ENCODE peak calls at places on chromosomes 2 and 18, in four cellular contexts. F is stomach, M is spleen, T is suprapubic skin. H is an unnamed sample.

GRCh38 chr2:20062615-20063545 is 11.5 kb upstream of the LAPTM4A start:
- DNase-seq in F (no peak), M (no peak), T (no peak), H (no peak)

GRCh38 chr18:46393961-46394360 is 263.1 kb downstream of the LOXHD1 start:
- DNase-seq in T (no peak), M (no peak), F (no peak), H (no peak)

GRCh38 chr2:148614332-148615049 is 30.1 kb upstream of the EPC2 start:
- DNase-seq in M (no peak), T (no peak), F (no peak), H (peak; percentile 8)

GRCh38 chr2:159960413-159960812 is 102.0 kb downstream of the PLA2R1 start:
- DNase-seq in T (no peak), F (no peak), M (no peak), H (no peak)

GRCh38 chr2:71922501-71923142 is 225.0 kb downstream of the CYP26B1 start:
- DNase-seq in M (peak; percentile 69), T (no peak), F (no peak), H (no peak)

GRCh38 chr2:240569523-240569997 is 1.3 kb downstream of the RNPEPL1 start:
- DNase-seq in T (no peak), M (no peak), F (no peak), H (no peak)

GRCh38 chr2:170012773-170013172 is 165.2 kb upstream of the MYO3B start:
- DNase-seq in M (no peak), F (no peak), T (no peak), H (no peak)

GRCh38 chr2:55051026-55051866 is 995 bp upstream of the RTN4 start:
- DNase-seq in T (peak; percentile 83), M (no peak), F (peak; percentile 46), H (peak; percentile 55)

GRCh38 chr2:83055338-83056010 is 1403.6 kb downstream of the SUCLG1 start:
- DNase-seq in F (no peak), T (no peak), M (no peak), H (no peak)

GRCh38 chr2:43040084-43040854 is 186.1 kb downstream of the ZFP36L2 start:
- DNase-seq in M (peak; percentile 58), F (no peak), T (no peak), H (no peak)

GRCh38 chr2:200302940-200303727 is 3.4 kb upstream of the SPATS2L start:
- DNase-seq in F (no peak), T (no peak), M (no peak), H (no peak)

GRCh38 chr2:233700028-233700635 is 7.4 kb downstream of the UGT1A6 start:
- DNase-seq in F (peak; percentile 74), M (no peak), T (no peak), H (peak; percentile 31)

DNA sequence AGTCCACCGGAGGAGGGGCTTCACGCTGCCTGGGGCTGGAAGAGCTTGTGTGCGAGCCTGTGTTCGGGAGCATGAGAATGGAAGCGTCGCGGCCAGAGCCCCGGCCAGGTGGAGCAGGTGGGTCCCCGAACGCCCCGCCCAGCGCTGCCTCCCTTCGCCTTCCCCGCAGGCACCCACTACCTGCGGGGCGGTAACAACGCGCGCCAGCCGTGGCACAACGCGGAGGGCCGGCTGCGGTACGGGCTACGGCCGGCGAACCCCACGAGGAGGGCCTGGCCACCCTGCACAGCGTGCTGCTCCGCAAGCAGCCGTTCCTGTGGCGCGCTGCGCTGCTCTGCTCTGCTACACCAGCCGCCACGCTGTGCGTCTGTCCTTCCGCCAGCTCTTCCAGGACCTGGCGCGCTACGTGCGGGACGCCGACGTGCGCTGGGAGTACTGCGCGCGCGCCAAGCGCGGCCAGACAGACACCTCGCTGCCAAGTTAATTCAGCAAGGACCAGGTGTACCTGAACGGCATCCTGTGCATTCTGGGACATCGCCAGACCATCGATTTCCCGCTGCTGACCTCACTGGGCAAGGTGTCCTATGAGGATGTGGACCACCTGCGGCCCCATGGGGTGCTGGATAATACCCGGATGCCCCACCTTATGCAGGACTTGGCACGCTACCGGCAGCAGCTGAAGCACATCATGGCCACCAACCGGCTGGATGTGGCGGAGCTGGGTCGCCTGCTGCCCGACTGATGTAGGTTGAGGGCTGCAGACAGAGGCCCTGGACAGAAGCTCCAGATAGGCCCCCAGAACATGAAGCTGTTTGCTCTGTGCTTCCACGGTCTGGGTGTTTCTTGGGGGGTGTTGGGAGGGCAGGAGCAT is 200.6 kb downstream of the NAPG start:
- DNase-seq in M (no peak), T (no peak), F (no peak), H (no peak)
- H3K4me3 ChIP-seq in M (peak overlapping the region; percentile 1), T (peak overlapping the region; percentile 35), F (no peak overlapping the region), H (no peak overlapping the region)

GRCh38 chr2:30230479-30230854 is 867 bp upstream of the LBH start:
- DNase-seq in T (no peak), M (peak; percentile 87), F (no peak), H (no peak)

GRCh38 chr2:30232027-30232800 is 880 bp downstream of the LBH start:
- DNase-seq in M (peak; percentile 96), F (peak; percentile 47), T (peak; percentile 79), H (peak; percentile 59)

GRCh38 chr2:30229596-30229995 is 1.7 kb upstream of the LBH start:
- DNase-seq in M (no peak), F (no peak), T (no peak), H (no peak)

GRCh38 chr2:30231726-30232026 is 342 bp downstream of the LBH start:
- DNase-seq in T (no peak), M (no peak), F (no peak), H (no peak)

DNA sequence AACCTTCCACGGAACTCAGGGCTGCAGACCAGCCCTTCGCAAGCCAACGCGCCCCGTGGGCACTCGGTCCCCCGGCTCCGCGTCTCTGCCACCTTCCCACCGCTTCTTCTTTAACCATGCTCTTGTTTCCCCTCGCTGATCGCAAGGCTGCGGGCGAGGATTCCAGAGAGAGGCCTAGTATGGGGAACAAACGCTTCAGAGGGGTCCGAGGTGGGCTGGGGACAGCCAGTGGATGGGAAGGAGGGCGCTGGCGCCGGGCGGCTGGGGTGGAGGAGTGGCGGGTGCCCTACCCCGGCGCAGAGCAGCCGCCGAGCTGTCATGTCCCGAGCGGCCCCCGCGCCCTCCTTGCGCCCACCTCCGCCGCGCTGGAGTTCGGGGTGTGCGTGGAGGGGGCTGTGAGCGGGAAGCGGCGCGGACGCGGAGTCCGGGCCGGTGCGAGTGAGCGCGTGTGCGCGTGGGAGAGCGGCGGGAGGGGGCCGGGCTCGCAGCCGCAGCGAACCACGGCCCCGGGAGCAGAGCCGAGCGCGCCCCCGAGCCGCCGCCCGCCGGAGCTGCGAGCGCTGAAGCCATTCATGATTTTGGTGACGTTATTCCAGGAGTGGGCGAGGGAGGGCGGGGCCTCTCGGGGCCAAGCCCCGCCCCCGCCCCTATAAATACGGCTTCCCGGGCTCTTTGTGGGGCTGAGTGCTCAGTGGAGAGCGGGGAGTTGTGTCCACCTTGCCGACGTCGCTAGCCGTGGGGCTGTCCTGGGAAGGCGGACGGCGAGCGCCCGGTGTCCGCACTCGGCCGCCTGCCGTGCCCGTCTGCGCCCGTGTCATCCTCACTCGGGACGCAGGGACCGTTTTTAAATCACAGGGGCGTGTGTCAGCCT is at the start of gene LBH:
- DNase-seq in F (peak; percentile 79), M (peak; percentile 96), T (peak; percentile 91), H (peak; percentile 82)
- TF ChIP-seq POLR2A in F (no peak), M (peak; percentile 98), T (peak; percentile 77), H (peak; percentile 96)

GRCh38 chr2:175597286-175597685 is 404.8 kb downstream of the LNPK start:
- DNase-seq in F (no peak), T (no peak), M (no peak), H (no peak)

GRCh38 chr2:175601969-175602368 is 400.1 kb downstream of the LNPK start:
- DNase-seq in M (no peak), F (no peak), T (no peak), H (no peak)

GRCh38 chr2:175595139-175595538 is 406.9 kb downstream of the LNPK start:
- DNase-seq in T (no peak), F (no peak), M (no peak), H (no peak)

GRCh38 chr2:175605599-175605988 is 396.5 kb downstream of the LNPK start:
- DNase-seq in T (no peak), M (no peak), F (no peak), H (no peak)

DNA sequence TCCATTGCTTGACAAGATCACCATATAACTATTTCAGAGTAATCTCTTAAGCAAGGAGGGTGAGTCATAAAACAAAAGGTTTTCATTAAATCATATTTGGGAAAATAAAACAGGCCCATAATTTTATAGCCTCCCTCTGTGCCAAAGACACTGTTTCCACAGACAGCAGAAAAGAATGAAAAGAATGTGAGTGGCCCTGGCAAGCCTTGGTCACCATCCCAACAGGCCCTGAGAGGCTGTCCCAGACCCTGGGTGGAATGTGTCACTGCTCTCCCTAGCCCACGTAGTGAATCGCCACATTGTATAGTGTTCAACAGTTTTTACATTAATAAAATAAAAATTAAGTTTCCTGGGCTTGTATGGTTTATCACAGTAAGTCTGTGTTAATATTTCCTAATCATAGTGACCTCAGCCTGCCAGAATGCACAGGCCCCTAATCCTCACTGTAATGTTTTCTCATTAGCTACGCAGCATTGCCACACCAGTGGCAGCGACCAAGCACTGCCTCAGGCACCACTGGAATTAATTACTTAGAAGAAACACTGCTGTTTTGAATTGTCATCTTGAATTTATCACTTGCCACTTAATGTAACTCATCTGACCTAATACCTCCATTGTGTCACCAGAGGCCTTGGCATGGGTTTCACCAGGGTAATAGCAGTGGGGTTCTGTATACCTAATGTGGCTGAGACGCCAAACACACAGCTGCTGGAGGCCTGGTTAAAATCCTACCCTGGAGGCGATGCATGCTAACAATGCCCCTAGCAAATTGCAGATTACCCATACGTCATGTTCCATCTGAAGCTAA is 401.8 kb downstream of the LNPK start:
- DNase-seq in F (no peak), M (no peak), T (peak; percentile 84), H (no peak)
- TF ChIP-seq POLR2AphosphoS5 in F (no peak), M (no peak), T (peak; percentile 71), H (no peak)

GRCh38 chr2:204545861-204546773 is 842 bp downstream of the PARD3B start:
- DNase-seq in T (no peak), F (peak; percentile 48), M (peak; percentile 78), H (peak; percentile 59)
- H3K4me3 ChIP-seq in T (peak overlapping the region; percentile 65), F (peak overlapping the region; percentile 84), M (peak overlapping the region; percentile 57), H (peak overlapping the region; percentile 88)

GRCh38 chr2:231457101-231457500 is 7.2 kb downstream of the NCL start:
- DNase-seq in F (no peak), T (no peak), M (no peak), H (no peak)

GRCh38 chr2:231458368-231458767 is 5.9 kb downstream of the NCL start:
- DNase-seq in F (no peak), T (no peak), M (no peak), H (no peak)

GRCh38 chr2:231455222-231455621 is 9.1 kb downstream of the NCL start:
- DNase-seq in T (no peak), M (peak; percentile 63), F (no peak), H (no peak)

GRCh38 chr2:231455890-231456289 is 8.4 kb downstream of the NCL start:
- DNase-seq in F (no peak), M (peak; percentile 10), T (no peak), H (no peak)

DNA sequence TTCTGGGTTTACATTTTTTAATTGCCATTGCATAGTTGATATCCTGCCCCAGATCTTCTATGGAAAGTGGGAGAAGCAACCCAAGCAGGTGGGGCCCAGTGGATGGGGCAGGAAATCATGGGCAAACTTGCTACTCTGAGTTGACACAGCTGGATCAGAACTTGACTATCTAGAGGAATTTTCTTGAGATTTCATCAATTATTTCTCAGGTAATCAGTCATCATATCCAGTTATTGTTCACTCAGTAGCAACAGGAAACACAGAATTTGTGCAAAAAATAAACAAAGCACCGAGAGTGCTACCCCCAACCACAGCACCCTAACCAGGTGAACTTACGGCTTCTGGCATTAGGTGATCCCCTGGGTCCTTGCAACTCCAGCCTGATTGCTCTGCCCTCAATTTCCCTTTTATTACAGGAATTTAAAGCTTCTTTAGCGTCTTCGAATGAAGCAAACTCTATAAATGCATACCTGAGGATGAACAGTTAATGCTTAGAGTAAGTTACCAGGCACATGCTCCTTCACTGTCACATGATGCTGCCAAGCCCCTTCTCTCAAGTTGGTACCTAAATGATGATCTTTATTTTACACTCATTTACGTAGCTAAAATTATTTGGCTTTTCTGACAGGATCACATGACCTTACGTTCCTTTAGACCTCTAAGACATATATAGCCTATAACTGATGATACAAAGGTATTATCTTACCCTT is 7.8 kb downstream of the NCL start:
- DNase-seq in M (no peak), T (no peak), F (no peak), H (no peak)
- TF ChIP-seq POLR2A in M (no peak), T (no peak), F (no peak), H (no peak)